ENCODE peak calls at places on chromosome 14, in six cellular contexts. O is PC-9, W is GM23338, L is stomach, B is PC-3, X is hepatocyte. J is an unnamed sample.

GRCh38 chr14:104528496-104528895 is 51.1 kb upstream of the C14orf180 start:
- DNase-seq in W (no peak), B (no peak), O (no peak), L (no peak), X (no peak), J (no peak)

GRCh38 chr14:93914278-93914677 is 12.9 kb upstream of the FAM181A start:
- DNase-seq in W (no peak), X (no peak), B (no peak), L (no peak), O (no peak), J (no peak)

GRCh38 chr14:22379727-22380126 is 209.3 kb downstream of the DAD1 start:
- DNase-seq in O (no peak), B (peak; percentile 43), L (no peak), X (no peak), W (no peak), J (no peak)

GRCh38 chr14:69323266-69323966 is 63.5 kb downstream of the GALNT16 start:
- DNase-seq in X (no peak), W (no peak), B (no peak), O (no peak), L (no peak), J (no peak)

GRCh38 chr14:44404021-44404420 is 103.1 kb downstream of the FSCB start:
- DNase-seq in O (no peak), W (no peak), B (peak; percentile 87), L (no peak), X (no peak), J (no peak)

GRCh38 chr14:60651936-60652673 is 2.8 kb upstream of the SIX1 start:
- DNase-seq in W (peak; percentile 71), X (peak; percentile 23), L (no peak), B (no peak), O (no peak), J (no peak)

GRCh38 chr14:76348898-76349297 is 27.0 kb upstream of the ESRRB start:
- DNase-seq in O (no peak), W (peak; percentile 8), L (no peak), B (peak; percentile 47), X (no peak), J (peak; percentile 25)

GRCh38 chr14:93994919-93995682 is 2.0 kb upstream of the CCDC197 start:
- DNase-seq in O (no peak), W (peak; percentile 67), X (no peak), L (peak; percentile 38), B (peak; percentile 77), J (peak; percentile 19)

GRCh38 chr14:44898547-44898946 is 63.2 kb downstream of the KLHL28 start:
- DNase-seq in W (no peak), X (no peak), L (no peak), B (peak; percentile 13), O (no peak), J (no peak)

GRCh38 chr14:88191605-88192004 is 131.5 kb downstream of the KCNK10 start:
- DNase-seq in O (no peak), W (peak; percentile 39), B (no peak), L (no peak), X (no peak), J (no peak)

GRCh38 chr14:100786131-100786530 is 39.8 kb upstream of the MEG3 start:
- DNase-seq in B (no peak), L (no peak), X (no peak), O (no peak), W (no peak), J (no peak)

GRCh38 chr14:94027566-94028449 is 1.7 kb downstream of the OTUB2 start:
- DNase-seq in B (peak; percentile 93), O (peak; percentile 52), L (peak; percentile 30), W (no peak), X (no peak), J (no peak)

GRCh38 chr14:104343690-104344640 is 205.6 kb downstream of the KIF26A start:
- DNase-seq in O (no peak), L (peak; percentile 24), W (peak; percentile 36), B (no peak), X (no peak), J (no peak)

GRCh38 chr14:45838597-45838996 is 585.6 kb upstream of the MIS18BP1 start:
- DNase-seq in O (no peak), W (peak; percentile 26), X (peak; percentile 14), B (peak; percentile 57), L (no peak), J (no peak)

GRCh38 chr14:67127174-67127573 is 62.1 kb upstream of the GARIN2 start:
- DNase-seq in B (no peak), O (no peak), W (no peak), X (no peak), L (no peak), J (no peak)

GRCh38 chr14:97217094-97217885 is 420.1 kb downstream of the VRK1 start:
- DNase-seq in O (no peak), W (peak; percentile 55), B (no peak), L (no peak), X (no peak), J (no peak)

GRCh38 chr14:105842105-105842504 is 315.7 kb downstream of the TMEM121 start:
- DNase-seq in X (no peak), O (no peak), W (no peak), L (no peak), B (no peak), J (no peak)

GRCh38 chr14:68250950-68251765 is 431.6 kb downstream of the RAD51B start:
- DNase-seq in W (peak; percentile 50), O (no peak), B (peak; percentile 28), X (no peak), L (no peak), J (no peak)

GRCh38 chr14:37232907-37233481 is 35.3 kb downstream of the MIPOL1 start:
- DNase-seq in O (no peak), B (peak; percentile 89), X (peak; percentile 51), L (no peak), W (peak; percentile 71), J (peak; percentile 56)

GRCh38 chr14:23577710-23578392 is 739 bp downstream of the JPH4 start:
- DNase-seq in O (no peak), L (peak; percentile 11), X (peak; percentile 10), B (no peak), W (peak; percentile 83), J (no peak)

GRCh38 chr14:30443368-30444007 is 115.5 kb upstream of the G2E3 start:
- DNase-seq in O (no peak), W (peak; percentile 73), B (peak; percentile 73), L (no peak), X (peak; percentile 58), J (peak; percentile 20)

GRCh38 chr14:23162800-23163199 is 20.7 kb downstream of the SLC7A8 start:
- DNase-seq in W (no peak), O (no peak), L (no peak), B (no peak), X (no peak), J (no peak)

GRCh38 chr14:51219473-51220448 is 20.3 kb upstream of the TMX1 start:
- DNase-seq in W (peak; percentile 57), X (peak; percentile 52), B (peak; percentile 63), O (no peak), L (no peak), J (peak; percentile 29)
- TF ChIP-seq CTCF in W (peak; percentile 58), X (peak; percentile 83), B (peak; percentile 90), O (peak; percentile 76), L (no peak), J (peak; percentile 55)

GRCh38 chr14:80714489-80714888 is 227.0 kb downstream of the CEP128 start:
- DNase-seq in B (no peak), X (no peak), O (no peak), L (no peak), W (no peak), J (no peak)

DNA sequence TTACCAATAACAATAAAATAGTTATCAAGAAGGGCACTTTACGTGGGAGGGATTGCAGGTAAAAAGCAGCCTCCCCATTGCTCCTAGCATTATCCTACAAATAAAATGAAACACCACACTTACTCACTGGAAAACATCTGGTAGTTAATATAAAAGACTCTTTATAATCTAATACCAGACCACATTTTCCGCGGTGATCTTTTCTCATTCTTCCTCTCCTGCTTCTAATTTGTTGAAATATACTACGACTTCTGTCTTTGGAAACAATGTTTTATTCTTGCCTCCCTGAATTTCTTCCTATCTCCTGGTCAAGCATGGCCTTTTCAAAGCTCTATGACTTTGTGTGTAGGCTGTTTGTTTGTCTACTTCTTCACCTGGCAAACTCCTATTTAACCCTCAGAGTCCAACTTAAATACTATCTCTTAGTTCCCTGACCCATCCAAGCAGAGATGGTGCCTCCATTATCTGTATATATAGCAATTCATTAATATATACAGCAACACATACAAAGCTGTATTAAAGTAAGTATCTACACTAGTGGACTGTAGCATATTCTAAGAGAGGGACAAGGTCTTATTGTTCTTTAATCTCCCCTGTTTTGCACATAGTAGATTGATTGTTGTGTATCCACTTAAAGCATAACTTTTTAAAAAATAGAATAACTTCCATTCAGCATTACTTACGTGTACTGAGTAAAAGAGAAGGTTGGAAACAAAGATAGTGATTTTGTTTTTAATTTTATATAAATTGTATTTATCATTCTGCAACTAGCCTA is 228.3 kb downstream of the CEP128 start:
- DNase-seq in B (no peak), L (no peak), W (no peak), X (no peak), O (no peak), J (no peak)
- H3K27ac ChIP-seq in B (no peak overlapping the region), L (no peak overlapping the region), W (no peak overlapping the region), X (no peak overlapping the region), O (no peak overlapping the region), J (no peak overlapping the region)

GRCh38 chr14:32934891-32935633 is 3.6 kb upstream of the NPAS3 start:
- DNase-seq in O (no peak), X (no peak), B (no peak), L (no peak), W (peak; percentile 53), J (no peak)
- H3K4me3 ChIP-seq in O (no peak overlapping the region), X (no peak overlapping the region), B (peak overlapping the region; percentile 60), L (peak overlapping the region; percentile 51), W (peak overlapping the region; percentile 70), J (peak overlapping the region; percentile 43)

GRCh38 chr14:74535756-74536325 is 42.3 kb downstream of the ISCA2 start:
- DNase-seq in X (no peak), O (no peak), W (no peak), L (no peak), B (no peak), J (no peak)
- TF ChIP-seq CTCF in X (no peak), O (no peak), W (no peak), L (no peak), B (no peak), J (no peak)

GRCh38 chr14:56810341-56810740 is at the start of gene OTX2:
- DNase-seq in O (no peak), X (no peak), W (peak; percentile 50), B (no peak), L (no peak), J (no peak)
- H3K27ac ChIP-seq in O (no peak within 1 kb of the TSS), X (no peak within 1 kb of the TSS), W (no peak within 1 kb of the TSS), B (no peak within 1 kb of the TSS), L (no peak within 1 kb of the TSS), J (no peak within 1 kb of the TSS)

DNA sequence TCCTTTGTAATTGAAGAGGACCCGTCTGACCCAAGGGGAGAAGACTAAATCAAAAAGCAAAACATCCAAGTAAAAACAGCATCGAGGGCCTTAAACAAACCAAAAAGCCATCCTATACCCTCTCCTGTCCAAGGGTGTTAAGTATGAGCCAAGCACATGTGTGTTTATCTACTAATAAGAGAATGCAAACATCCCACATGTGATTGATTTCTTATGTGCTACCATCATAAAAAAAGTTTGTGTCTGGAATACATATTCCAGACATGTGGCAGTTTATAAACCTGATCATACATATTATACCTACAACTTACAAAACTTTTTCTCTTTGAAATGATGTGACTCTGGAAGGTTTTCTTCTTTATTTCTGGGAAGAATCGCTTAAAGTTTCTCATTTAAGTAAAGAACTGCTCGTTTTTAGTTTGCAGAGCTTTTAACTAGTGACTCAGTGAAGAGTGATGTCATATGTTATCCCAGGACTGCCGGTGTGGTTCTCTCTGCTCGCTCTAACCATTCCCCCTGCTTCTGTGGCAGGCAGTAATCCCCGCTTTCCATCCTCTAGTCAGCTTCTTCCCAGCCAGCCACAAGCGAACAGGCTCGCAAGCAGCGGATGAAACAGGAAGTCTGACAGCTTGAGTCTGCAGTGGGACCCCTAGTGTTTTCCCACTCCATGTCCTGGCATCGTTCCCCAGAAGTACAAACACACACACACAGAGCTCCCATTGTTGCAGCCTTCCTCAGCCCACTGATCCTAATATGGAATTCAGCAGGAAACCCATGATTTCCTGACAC is 431 bp upstream of the RHOJ start:
- DNase-seq in L (peak; percentile 47), W (peak; percentile 57), B (peak; percentile 53), O (peak; percentile 28), X (peak; percentile 90), J (peak; percentile 97)
- H3K4me3 ChIP-seq in L (peak overlapping the region; percentile 44), W (peak overlapping the region; percentile 13), B (peak overlapping the region; percentile 44), O (no peak overlapping the region), X (peak overlapping the region; percentile 1), J (peak overlapping the region; percentile 70)